ENCODE peak calls at places on chromosomes 11 and 22, in eight cellular contexts. R is heart left ventricle, S is Peyer's patch, F is pancreas, G is brain microvascular endothelial cell, C is fibroblast of lung, O is GM23338, X is kidney epithelial cell. A is an unnamed sample.

GRCh38 chr11:72736452-72737069 is 15.6 kb downstream of the ARAP1 start:
- DNase-seq in R (peak), S (no peak), F (peak), G (peak), C (peak), O (no peak), X (no peak), A (no peak)

GRCh38 chr11:46383404-46383758 is 1.9 kb downstream of the MDK start:
- DNase-seq in R (no peak), S (no peak), F (no peak), G (no peak), C (no peak), O (no peak), X (no peak), A (no peak)

GRCh38 chr11:76783294-76783900 is at the start of gene TSKU:
- DNase-seq in R (peak), S (no peak), F (peak), G (peak), C (no peak), O (peak), X (no peak), A (no peak)

GRCh38 chr11:62591448-62592215 is at the start of gene TUT1:
- DNase-seq in R (peak), S (peak), F (peak), G (peak), C (peak), O (peak), X (peak), A (peak)

GRCh38 chr22:17267661-17268330 is 48.6 kb upstream of the ADA2 start:
- DNase-seq in R (no peak), S (no peak), F (no peak), G (no peak), C (no peak), O (peak), X (no peak), A (no peak)

GRCh38 chr11:27423125-27423524 is 49.5 kb downstream of the LGR4 start:
- DNase-seq in R (peak), S (no peak), F (no peak), G (peak), C (peak), O (peak), X (peak), A (no peak)

GRCh38 chr11:22703040-22703439 is 36.6 kb downstream of the GAS2 start:
- DNase-seq in R (no peak), S (no peak), F (peak), G (peak), C (peak), O (peak), X (peak), A (peak)

GRCh38 chr11:1752907-1753425 is 2.6 kb upstream of the IFITM10 start:
- DNase-seq in R (no peak), S (no peak), F (no peak), G (no peak), C (no peak), O (no peak), X (no peak), A (no peak)

GRCh38 chr11:115505165-115505564 is 950 bp upstream of the CADM1 start:
- DNase-seq in R (no peak), S (no peak), F (no peak), G (no peak), C (no peak), O (peak), X (no peak), A (no peak)

GRCh38 chr11:125904678-125905077 is 370 bp downstream of the DDX25 start:
- DNase-seq in R (no peak), S (no peak), F (no peak), G (no peak), C (no peak), O (no peak), X (no peak), A (no peak)
- H3K4me3 ChIP-seq in R (peak), S (no peak), F (no peak), G (no peak), C (no peak), O (peak), X (no peak), A (peak)

DNA sequence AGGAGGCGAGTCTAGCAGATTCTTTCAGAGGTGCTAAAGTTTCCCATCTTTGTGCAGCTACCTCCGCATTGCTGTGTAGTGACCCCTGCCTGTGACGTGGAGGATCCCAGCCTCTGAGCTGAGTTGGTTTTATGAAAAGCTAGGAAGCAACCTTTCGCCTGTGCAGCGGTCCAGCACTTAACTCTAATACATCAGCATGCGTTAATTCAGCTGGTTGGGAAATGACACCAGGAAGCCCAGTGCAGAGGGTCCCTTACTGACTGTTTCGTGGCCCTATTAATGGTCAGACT is 8.9 kb upstream of the SAMM50 start:
- DNase-seq in R (no peak), S (no peak), F (no peak), G (no peak), C (no peak), O (no peak), X (no peak), A (no peak)
- TF ChIP-seq CTCF in R (no peak), S (no peak), F (no peak), G (peak), C (no peak), O (no peak), X (no peak), A (no peak)

DNA sequence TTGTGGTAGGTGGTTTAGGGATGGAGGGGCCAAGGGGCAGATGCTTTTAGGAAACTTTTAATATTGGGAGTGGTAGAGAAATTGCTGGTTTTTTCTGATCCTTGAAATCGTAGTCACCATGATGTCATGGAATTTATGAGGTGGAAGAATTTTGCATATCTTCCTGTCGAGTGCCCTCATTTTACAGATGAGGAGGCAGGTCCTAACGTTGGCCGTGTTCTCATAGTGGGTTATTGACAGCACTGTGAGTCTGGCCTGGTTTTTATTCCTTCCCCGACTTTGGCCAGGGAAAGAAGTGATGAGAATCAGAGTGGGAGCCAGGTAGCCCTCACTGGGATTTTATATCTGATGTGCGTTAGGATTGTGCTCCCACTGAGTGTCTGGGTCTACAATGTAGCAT is 8.8 kb upstream of the PACS1 start:
- DNase-seq in R (no peak), S (no peak), F (no peak), G (no peak), C (no peak), O (no peak), X (no peak), A (no peak)
- H3K4me3 ChIP-seq in R (no peak), S (no peak), F (no peak), G (no peak), C (no peak), O (no peak), X (no peak), A (no peak)

DNA sequence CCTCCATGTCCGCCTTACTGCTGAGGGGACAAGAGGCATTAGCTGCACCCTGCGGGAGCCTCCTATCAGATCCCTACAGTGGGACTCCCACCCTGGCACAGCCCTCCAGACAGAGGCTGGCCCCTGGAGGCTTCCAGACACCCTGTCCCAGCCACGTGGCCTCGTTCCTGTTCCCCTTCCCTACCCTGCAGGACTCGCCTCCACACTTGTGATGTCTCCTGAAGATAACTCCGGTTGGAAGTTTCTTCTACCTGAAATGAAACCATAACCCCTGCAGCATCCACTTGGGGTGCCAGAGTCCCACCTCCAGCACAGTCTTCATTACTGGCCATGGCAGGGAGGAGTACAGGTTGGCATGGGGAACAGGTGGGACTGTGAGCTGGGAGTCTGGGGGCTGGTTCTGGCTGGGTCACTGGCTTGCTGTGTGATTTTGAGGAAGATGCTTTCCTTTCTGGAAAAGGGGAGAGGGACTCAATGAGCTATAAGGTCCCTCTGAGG is 4.9 kb upstream of the SH3BP1 start:
- DNase-seq in R (no peak), S (no peak), F (no peak), G (no peak), C (no peak), O (peak), X (no peak), A (no peak)
- TF ChIP-seq CTCF in R (no peak), S (peak), F (no peak), G (peak), C (peak), O (peak), X (peak), A (peak)

GRCh38 chr22:49497266-49497665 is 330.4 kb downstream of the BRD1 start:
- DNase-seq in R (no peak), S (no peak), F (no peak), G (no peak), C (no peak), O (no peak), X (no peak), A (no peak)

GRCh38 chr22:49500942-49501395 is 326.7 kb downstream of the BRD1 start:
- DNase-seq in R (no peak), S (no peak), F (no peak), G (no peak), C (no peak), O (no peak), X (no peak), A (no peak)

GRCh38 chr22:49500076-49500460 is 327.6 kb downstream of the BRD1 start:
- DNase-seq in R (no peak), S (no peak), F (no peak), G (no peak), C (no peak), O (no peak), X (no peak), A (no peak)

GRCh38 chr22:49502126-49502826 is 325.4 kb downstream of the BRD1 start:
- DNase-seq in R (no peak), S (no peak), F (no peak), G (peak), C (peak), O (no peak), X (no peak), A (peak)

GRCh38 chr22:49499433-49500075 is 328.1 kb downstream of the BRD1 start:
- DNase-seq in R (no peak), S (no peak), F (no peak), G (no peak), C (no peak), O (no peak), X (no peak), A (no peak)
- H3K4me3 ChIP-seq in R (no peak), S (no peak), F (no peak), G (no peak), C (no peak), O (no peak), X (no peak), A (no peak)

DNA sequence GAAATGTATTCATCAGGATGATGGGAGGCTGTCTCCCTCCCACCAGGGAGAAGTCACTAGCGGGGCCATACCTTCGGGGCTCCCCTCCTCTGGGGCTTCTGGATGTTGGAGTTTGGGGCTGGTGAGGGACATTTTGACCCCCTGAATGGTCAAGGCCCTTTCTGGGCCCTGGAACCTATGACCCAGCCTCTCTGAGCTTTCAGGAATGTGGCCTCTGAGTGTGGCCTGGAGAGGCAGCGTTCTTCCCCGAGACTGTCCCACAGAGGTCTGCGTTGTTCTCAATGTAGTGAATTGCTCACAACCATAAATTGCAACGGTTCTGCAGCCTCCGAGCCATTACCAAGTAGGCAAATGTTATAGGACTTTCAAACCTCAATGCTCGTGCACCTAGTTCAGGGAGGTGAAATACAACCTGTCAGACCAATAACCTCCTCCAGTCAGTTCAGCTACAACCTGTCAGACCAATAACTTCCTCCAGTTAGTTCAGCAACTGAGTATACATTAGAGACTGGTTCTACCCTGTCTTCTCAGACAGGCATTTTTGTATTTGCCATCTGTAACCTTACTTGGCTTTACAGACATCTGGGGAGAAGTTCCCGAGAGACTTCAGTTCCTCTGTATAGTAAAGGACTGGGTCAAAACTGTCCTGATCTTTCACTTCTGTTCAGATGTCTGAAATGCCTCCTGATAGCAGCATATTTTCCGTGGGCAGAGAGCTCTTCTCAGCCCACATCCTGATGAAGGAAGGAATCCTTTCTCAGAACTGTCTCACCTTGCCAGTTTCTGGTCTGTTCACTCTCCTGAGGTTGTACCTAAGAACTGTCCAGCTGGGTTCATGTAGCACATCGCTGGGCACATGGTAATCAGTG is 34.1 kb downstream of the MICAL2 start:
- DNase-seq in R (no peak), S (peak), F (no peak), G (no peak), C (no peak), O (no peak), X (no peak), A (no peak)
- TF ChIP-seq CTCF in R (no peak), S (no peak), F (no peak), G (no peak), C (no peak), O (no peak), X (no peak), A (no peak)

DNA sequence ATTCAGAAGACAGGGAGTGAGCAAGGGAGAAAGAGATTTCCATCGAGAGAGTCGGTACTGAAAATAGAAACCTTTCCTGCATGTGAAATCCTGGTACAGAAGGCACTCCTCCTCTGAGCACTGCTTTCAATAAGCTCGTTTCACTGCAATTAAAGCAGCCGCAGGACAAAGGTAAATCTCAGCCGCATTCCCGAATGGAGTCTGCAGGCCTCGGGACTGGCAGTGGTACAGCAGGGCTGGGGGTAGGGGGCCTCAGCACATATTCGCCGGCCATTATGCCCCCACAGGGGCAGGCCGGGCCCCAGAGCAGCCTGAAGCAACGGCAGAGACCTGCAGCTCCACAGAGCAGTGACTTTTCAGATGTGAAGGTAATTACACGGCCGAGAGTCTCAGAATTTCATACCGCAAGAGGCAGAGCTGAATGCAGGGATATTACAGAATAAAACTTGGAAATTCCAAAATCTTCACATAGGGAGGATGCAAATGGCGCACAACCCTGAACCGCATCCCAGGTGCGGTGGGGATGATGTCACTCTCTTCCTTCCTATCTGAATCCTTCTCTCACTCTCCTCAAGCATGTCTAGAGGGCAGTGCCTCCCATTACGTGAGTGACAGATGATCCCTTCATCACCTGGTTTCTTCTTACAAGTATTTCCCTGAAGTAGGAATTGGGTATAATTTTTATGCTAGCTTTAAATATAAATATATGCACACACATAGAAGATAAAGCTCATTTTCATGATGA is 622.1 kb downstream of the OPCML start:
- DNase-seq in R (no peak), S (no peak), F (no peak), G (no peak), C (no peak), O (peak), X (no peak), A (no peak)
- H3K4me3 ChIP-seq in R (no peak), S (no peak), F (no peak), G (no peak), C (no peak), O (no peak), X (no peak), A (no peak)

GRCh38 chr11:65890324-65891179 is at the start of gene CCDC85B:
- DNase-seq in R (peak), S (peak), F (peak), G (peak), C (peak), O (peak), X (no peak), A (peak)
- TF ChIP-seq CTCF in R (no peak), S (peak), F (no peak), G (peak), C (no peak), O (peak), X (peak), A (peak)